ENCODE peak calls at places on chromosomes 5 and 9, in five cellular contexts. Y is WTC11, Q is endothelial cell of umbilical vein, W is K562, L is H1. V is an unnamed sample.

GRCh38 chr5:100841358-100842076 is 61.6 kb downstream of the ST8SIA4 start:
- DNase-seq in Y (no peak), Q (peak; percentile 87), W (no peak), L (no peak), V (no peak)

GRCh38 chr5:54234304-54234938 is 76.0 kb downstream of the ARL15 start:
- DNase-seq in Y (no peak), Q (peak; percentile 38), W (no peak), L (no peak), V (peak; percentile 16)

GRCh38 chr9:32665101-32665500 is 29.6 kb upstream of the TAF1L start:
- DNase-seq in Y (no peak), Q (no peak), W (no peak), L (no peak), V (peak; percentile 45)

GRCh38 chr9:128078504-128079434 is 10.7 kb downstream of the SLC25A25 start:
- DNase-seq in Y (no peak), Q (peak; percentile 53), W (peak; percentile 53), L (no peak), V (peak; percentile 76)

GRCh38 chr5:145859897-145860296 is 12.9 kb downstream of the GRXCR2 start:
- DNase-seq in Y (no peak), Q (no peak), W (peak; percentile 37), L (no peak), V (no peak)

GRCh38 chr9:127550277-127550676 is 61.8 kb upstream of the STXBP1 start:
- DNase-seq in Y (no peak), Q (no peak), W (no peak), L (no peak), V (no peak)

GRCh38 chr9:95215368-95215898 is 102.1 kb downstream of the FANCC start:
- DNase-seq in Y (no peak), Q (no peak), W (no peak), L (no peak), V (no peak)

GRCh38 chr9:19028835-19029451 is 4.1 kb downstream of the SAXO1 start:
- DNase-seq in Y (no peak), Q (peak; percentile 59), W (peak; percentile 56), L (no peak), V (peak; percentile 83)

GRCh38 chr5:147576646-147577535 is 67.0 kb upstream of the DPYSL3 start:
- DNase-seq in Y (peak; percentile 80), Q (peak; percentile 45), W (peak; percentile 36), L (no peak), V (peak; percentile 40)

GRCh38 chr5:154860123-154860522 is 1.7 kb downstream of the CNOT8 start:
- DNase-seq in Y (no peak), Q (peak; percentile 25), W (no peak), L (no peak), V (no peak)
- TF ChIP-seq JUN in Y (no peak), Q (no peak), W (no peak), L (no peak), V (no peak)

GRCh38 chr9:76365028-76365427 is 29.2 kb downstream of the RFK start:
- DNase-seq in Y (no peak), Q (peak; percentile 37), W (no peak), L (no peak), V (no peak)
- TF ChIP-seq JUN in Y (no peak), Q (peak; percentile 48), W (no peak), L (no peak), V (no peak)

GRCh38 chr9:112881366-112881765 is 9.3 kb downstream of the SLC46A2 start:
- DNase-seq in Y (no peak), Q (no peak), W (no peak), L (no peak), V (no peak)

GRCh38 chr9:112886351-112886750 is 4.3 kb downstream of the SLC46A2 start:
- DNase-seq in Y (no peak), Q (no peak), W (no peak), L (no peak), V (no peak)

GRCh38 chr9:112885324-112885723 is 5.4 kb downstream of the SLC46A2 start:
- DNase-seq in Y (no peak), Q (no peak), W (no peak), L (no peak), V (no peak)

GRCh38 chr9:112884721-112885120 is 6.0 kb downstream of the SLC46A2 start:
- DNase-seq in Y (no peak), Q (no peak), W (no peak), L (no peak), V (no peak)

GRCh38 chr9:112884086-112884485 is 6.6 kb downstream of the SLC46A2 start:
- DNase-seq in Y (no peak), Q (peak; percentile 59), W (no peak), L (no peak), V (no peak)
- TF ChIP-seq JUN in Y (no peak), Q (no peak), W (no peak), L (no peak), V (no peak)

GRCh38 chr9:137719194-137719593 is 100.4 kb downstream of the EHMT1 start:
- DNase-seq in Y (no peak), Q (no peak), W (no peak), L (no peak), V (no peak)
- TF ChIP-seq JUN in Y (no peak), Q (no peak), W (no peak), L (no peak), V (no peak)

V was measured in A549.